ENCODE peak calls at places on chromosomes 12 and 14, in eight cellular contexts. One of them, this sample, is unnamed.

GRCh38 chr12:49923035-49923644 is 19.4 kb upstream of the FAIM2 start:
- DNase-seq in fibroblast of mammary gland: no peak
- DNase-seq in head of caudate nucleus: no peak
- DNase-seq in BE2C: no peak
- DNase-seq in iPS-NIHi11: no peak
- DNase-seq in thoracic aorta: no peak
- DNase-seq in fibroblast of pulmonary artery: no peak
- DNase-seq in HT1080: no peak
- DNase-seq in this sample: no peak

GRCh38 chr14:68173227-68173972 is 353.8 kb downstream of the RAD51B start:
- DNase-seq in fibroblast of mammary gland: peak; percentile 36
- DNase-seq in head of caudate nucleus: no peak
- DNase-seq in BE2C: no peak
- DNase-seq in iPS-NIHi11: no peak
- DNase-seq in thoracic aorta: no peak
- DNase-seq in fibroblast of pulmonary artery: no peak
- DNase-seq in HT1080: no peak
- DNase-seq in this sample: no peak

GRCh38 chr12:92403210-92404175 is 257.8 kb upstream of the BTG1 start:
- DNase-seq in fibroblast of mammary gland: no peak
- DNase-seq in head of caudate nucleus: no peak
- DNase-seq in BE2C: no peak
- DNase-seq in iPS-NIHi11: no peak
- DNase-seq in thoracic aorta: no peak
- DNase-seq in fibroblast of pulmonary artery: no peak
- DNase-seq in HT1080: no peak
- DNase-seq in this sample: peak; percentile 22

GRCh38 chr14:95174184-95174804 is 17.0 kb upstream of the DICER1 start:
- DNase-seq in fibroblast of mammary gland: peak; percentile 49
- DNase-seq in head of caudate nucleus: no peak
- DNase-seq in BE2C: no peak
- DNase-seq in iPS-NIHi11: no peak
- DNase-seq in thoracic aorta: no peak
- DNase-seq in fibroblast of pulmonary artery: peak; percentile 58
- DNase-seq in HT1080: no peak
- DNase-seq in this sample: no peak

GRCh38 chr12:30599631-30600030 is 96.0 kb downstream of the IPO8 start:
- DNase-seq in fibroblast of mammary gland: peak; percentile 15
- DNase-seq in head of caudate nucleus: no peak
- DNase-seq in BE2C: no peak
- DNase-seq in iPS-NIHi11: no peak
- DNase-seq in thoracic aorta: no peak
- DNase-seq in fibroblast of pulmonary artery: peak; percentile 18
- DNase-seq in HT1080: peak; percentile 9
- DNase-seq in this sample: no peak

GRCh38 chr14:33617154-33617553 is 333.7 kb downstream of the EGLN3 start:
- DNase-seq in fibroblast of mammary gland: peak; percentile 91
- DNase-seq in head of caudate nucleus: no peak
- DNase-seq in BE2C: no peak
- DNase-seq in iPS-NIHi11: no peak
- DNase-seq in thoracic aorta: no peak
- DNase-seq in fibroblast of pulmonary artery: peak; percentile 79
- DNase-seq in HT1080: peak; percentile 77
- DNase-seq in this sample: no peak

GRCh38 chr14:105285174-105285573 is 15.6 kb downstream of the BRF1 start:
- DNase-seq in fibroblast of mammary gland: no peak
- DNase-seq in head of caudate nucleus: no peak
- DNase-seq in BE2C: no peak
- DNase-seq in iPS-NIHi11: no peak
- DNase-seq in thoracic aorta: no peak
- DNase-seq in fibroblast of pulmonary artery: no peak
- DNase-seq in HT1080: no peak
- DNase-seq in this sample: no peak

GRCh38 chr12:62724947-62725447 is 210.0 kb downstream of the PPM1H start:
- DNase-seq in fibroblast of mammary gland: peak; percentile 98
- DNase-seq in head of caudate nucleus: no peak
- DNase-seq in BE2C: no peak
- DNase-seq in iPS-NIHi11: peak; percentile 78
- DNase-seq in thoracic aorta: peak; percentile 20
- DNase-seq in fibroblast of pulmonary artery: peak; percentile 95
- DNase-seq in HT1080: peak; percentile 99
- DNase-seq in this sample: no peak

GRCh38 chr14:100538566-100539318 is 48.5 kb downstream of the BEGAIN start:
- DNase-seq in fibroblast of mammary gland: no peak
- DNase-seq in head of caudate nucleus: peak; percentile 1
- DNase-seq in BE2C: peak; percentile 15
- DNase-seq in iPS-NIHi11: no peak
- DNase-seq in thoracic aorta: no peak
- DNase-seq in fibroblast of pulmonary artery: no peak
- DNase-seq in HT1080: no peak
- DNase-seq in this sample: no peak

GRCh38 chr14:83913466-83913865 is 1616.5 kb upstream of the FLRT2 start:
- DNase-seq in fibroblast of mammary gland: no peak
- DNase-seq in head of caudate nucleus: no peak
- DNase-seq in BE2C: no peak
- DNase-seq in iPS-NIHi11: no peak
- DNase-seq in thoracic aorta: no peak
- DNase-seq in fibroblast of pulmonary artery: no peak
- DNase-seq in HT1080: no peak
- DNase-seq in this sample: no peak

GRCh38 chr12:6333566-6333965 is 8.3 kb downstream of the TNFRSF1A start:
- DNase-seq in fibroblast of mammary gland: peak; percentile 77
- DNase-seq in head of caudate nucleus: no peak
- DNase-seq in BE2C: no peak
- DNase-seq in iPS-NIHi11: no peak
- DNase-seq in thoracic aorta: no peak
- DNase-seq in fibroblast of pulmonary artery: no peak
- DNase-seq in HT1080: peak; percentile 91
- DNase-seq in this sample: no peak

GRCh38 chr12:13343380-13343779 is 146.9 kb downstream of the EMP1 start:
- DNase-seq in fibroblast of mammary gland: peak; percentile 90
- DNase-seq in head of caudate nucleus: no peak
- DNase-seq in BE2C: no peak
- DNase-seq in iPS-NIHi11: no peak
- DNase-seq in thoracic aorta: no peak
- DNase-seq in fibroblast of pulmonary artery: no peak
- DNase-seq in HT1080: peak; percentile 80
- DNase-seq in this sample: no peak

GRCh38 chr12:66048218-66048842 is 82.2 kb downstream of the LLPH start:
- DNase-seq in fibroblast of mammary gland: no peak
- DNase-seq in head of caudate nucleus: no peak
- DNase-seq in BE2C: no peak
- DNase-seq in iPS-NIHi11: no peak
- DNase-seq in thoracic aorta: no peak
- DNase-seq in fibroblast of pulmonary artery: no peak
- DNase-seq in HT1080: no peak
- DNase-seq in this sample: no peak

GRCh38 chr12:104506691-104507401 is 50.1 kb downstream of the CHST11 start:
- DNase-seq in fibroblast of mammary gland: no peak
- DNase-seq in head of caudate nucleus: no peak
- DNase-seq in BE2C: no peak
- DNase-seq in iPS-NIHi11: peak; percentile 47
- DNase-seq in thoracic aorta: no peak
- DNase-seq in fibroblast of pulmonary artery: no peak
- DNase-seq in HT1080: no peak
- DNase-seq in this sample: no peak

GRCh38 chr12:625998-626397 is 37.2 kb downstream of the NINJ2 start:
- DNase-seq in fibroblast of mammary gland: no peak
- DNase-seq in head of caudate nucleus: no peak
- DNase-seq in BE2C: no peak
- DNase-seq in iPS-NIHi11: no peak
- DNase-seq in thoracic aorta: no peak
- DNase-seq in fibroblast of pulmonary artery: no peak
- DNase-seq in HT1080: no peak
- DNase-seq in this sample: no peak

GRCh38 chr14:69481815-69482568 is 2.5 kb upstream of the PLEKHD1 start:
- DNase-seq in fibroblast of mammary gland: no peak
- DNase-seq in head of caudate nucleus: no peak
- DNase-seq in BE2C: no peak
- DNase-seq in iPS-NIHi11: peak; percentile 43
- DNase-seq in thoracic aorta: no peak
- DNase-seq in fibroblast of pulmonary artery: no peak
- DNase-seq in HT1080: no peak
- DNase-seq in this sample: peak; percentile 82

GRCh38 chr14:81655423-81656314 is 122.0 kb upstream of the SEL1L start:
- DNase-seq in fibroblast of mammary gland: no peak
- DNase-seq in head of caudate nucleus: no peak
- DNase-seq in BE2C: peak; percentile 24
- DNase-seq in iPS-NIHi11: peak; percentile 38
- DNase-seq in thoracic aorta: no peak
- DNase-seq in fibroblast of pulmonary artery: no peak
- DNase-seq in HT1080: peak; percentile 26
- DNase-seq in this sample: no peak

GRCh38 chr12:109968032-109968420 is 28.1 kb downstream of the GIT2 start:
- DNase-seq in fibroblast of mammary gland: no peak
- DNase-seq in head of caudate nucleus: no peak
- DNase-seq in BE2C: no peak
- DNase-seq in iPS-NIHi11: no peak
- DNase-seq in thoracic aorta: no peak
- DNase-seq in fibroblast of pulmonary artery: no peak
- DNase-seq in HT1080: no peak
- DNase-seq in this sample: no peak

GRCh38 chr14:69049675-69050074 is 70.6 kb upstream of the ACTN1 start:
- DNase-seq in fibroblast of mammary gland: peak; percentile 88
- DNase-seq in head of caudate nucleus: no peak
- DNase-seq in BE2C: no peak
- DNase-seq in iPS-NIHi11: no peak
- DNase-seq in thoracic aorta: no peak
- DNase-seq in fibroblast of pulmonary artery: peak; percentile 96
- DNase-seq in HT1080: peak; percentile 59
- DNase-seq in this sample: no peak

This sample was measured in RPMI8226.